ENCODE peak calls at places on chromosomes 13 and 19, in seven cellular contexts. Z, K, E, D, R, T and Y are unnamed samples.

GRCh38 chr13:103273825-103274224 is 207.6 kb upstream of the SLC10A2 start:
- DNase-seq in R (no peak), E (no peak), D (no peak), K (no peak), T (no peak), Z (no peak), Y (no peak)

GRCh38 chr13:60402022-60402421 is 5.0 kb downstream of the TDRD3 start:
- DNase-seq in E (no peak), T (no peak), Z (no peak), D (no peak), K (no peak), R (no peak), Y (no peak)

GRCh38 chr13:110913322-110913721 is 1.5 kb downstream of the ANKRD10 start:
- DNase-seq in T (peak; percentile 28), Z (no peak), R (no peak), E (no peak), K (no peak), D (no peak), Y (peak; percentile 46)

GRCh38 chr13:44652223-44652622 is 76.1 kb upstream of the TSC22D1 start:
- DNase-seq in E (no peak), T (no peak), Z (no peak), D (no peak), R (no peak), K (no peak), Y (no peak)

GRCh38 chr13:47168086-47168485 is 271.2 kb upstream of the HTR2A start:
- DNase-seq in R (no peak), Z (no peak), D (no peak), K (no peak), T (no peak), E (no peak), Y (no peak)

GRCh38 chr13:32381539-32381938 is 46.4 kb downstream of the N4BP2L1 start:
- DNase-seq in T (peak; percentile 49), K (no peak), R (peak; percentile 9), E (no peak), D (no peak), Z (peak; percentile 2), Y (no peak)

GRCh38 chr13:100673831-100674362 is 698 bp downstream of the TMTC4 start:
- DNase-seq in D (peak; percentile 34), Z (peak; percentile 28), T (peak; percentile 58), R (no peak), K (no peak), E (no peak), Y (peak; percentile 56)

GRCh38 chr19:1967087-1967608 is 26.2 kb downstream of the CSNK1G2 start:
- DNase-seq in E (no peak), T (no peak), D (no peak), K (no peak), R (no peak), Z (no peak), Y (no peak)

GRCh38 chr13:97347255-97347653 is 86.7 kb upstream of the RAP2A start:
- DNase-seq in T (no peak), D (no peak), R (no peak), Z (no peak), E (no peak), K (no peak), Y (no peak)

GRCh38 chr19:1616875-1617274 is 11.6 kb upstream of the UQCR11 start:
- DNase-seq in E (no peak), D (no peak), R (no peak), K (no peak), Z (no peak), T (no peak), Y (no peak)

GRCh38 chr13:70856706-70857105 is 748.5 kb upstream of the KLHL1 start:
- DNase-seq in T (no peak), Z (no peak), E (no peak), K (no peak), D (no peak), R (no peak), Y (peak; percentile 2)

GRCh38 chr19:48630289-48631036 is 6.7 kb downstream of the DBP start:
- DNase-seq in D (no peak), Z (no peak), R (no peak), K (no peak), E (peak; percentile 81), T (no peak), Y (no peak)

GRCh38 chr13:42177189-42177588 is 94.8 kb upstream of the AKAP11 start:
- DNase-seq in E (no peak), Z (no peak), T (no peak), R (no peak), K (no peak), D (no peak), Y (no peak)

GRCh38 chr13:42176286-42176685 is 95.7 kb upstream of the AKAP11 start:
- DNase-seq in T (no peak), K (no peak), Z (no peak), R (no peak), D (no peak), E (no peak), Y (no peak)

GRCh38 chr13:42181381-42181953 is 90.5 kb upstream of the AKAP11 start:
- DNase-seq in R (peak; percentile 11), T (no peak), E (no peak), K (no peak), Z (no peak), D (no peak), Y (no peak)
- TF ChIP-seq JUND in R (no peak), T (no peak), E (no peak), K (no peak), Z (no peak), D (no peak), Y (no peak)

DNA sequence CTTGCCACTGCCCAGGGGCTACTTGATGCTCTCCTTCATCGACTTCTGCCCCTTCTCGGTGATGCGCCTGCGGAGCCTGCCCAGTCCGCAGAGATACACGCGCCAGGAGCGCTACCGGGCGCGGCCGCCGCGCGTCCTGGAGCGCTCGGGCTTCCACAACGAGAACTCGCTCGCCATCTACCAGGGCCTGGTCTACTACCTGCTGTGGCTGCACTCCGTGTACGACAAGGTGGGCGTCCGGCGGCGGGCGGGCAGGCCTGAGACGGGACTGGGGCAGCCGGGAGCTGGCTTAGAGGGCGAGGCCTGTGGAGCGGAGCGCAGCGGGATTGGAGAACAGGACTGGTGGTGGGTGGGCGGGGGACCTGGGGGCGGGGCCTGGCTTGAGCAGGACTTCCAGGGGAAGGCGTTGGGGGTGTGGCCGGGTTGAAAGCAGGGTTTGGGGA is 12.7 kb upstream of the PSMD8 start:
- DNase-seq in D (peak; percentile 91), E (peak; percentile 91), R (peak; percentile 97), Z (peak; percentile 73), T (peak; percentile 66), K (no peak), Y (peak; percentile 65)
- TF ChIP-seq JUND in D (no peak), E (no peak), R (no peak), Z (no peak), T (no peak), K (no peak), Y (no peak)

DNA sequence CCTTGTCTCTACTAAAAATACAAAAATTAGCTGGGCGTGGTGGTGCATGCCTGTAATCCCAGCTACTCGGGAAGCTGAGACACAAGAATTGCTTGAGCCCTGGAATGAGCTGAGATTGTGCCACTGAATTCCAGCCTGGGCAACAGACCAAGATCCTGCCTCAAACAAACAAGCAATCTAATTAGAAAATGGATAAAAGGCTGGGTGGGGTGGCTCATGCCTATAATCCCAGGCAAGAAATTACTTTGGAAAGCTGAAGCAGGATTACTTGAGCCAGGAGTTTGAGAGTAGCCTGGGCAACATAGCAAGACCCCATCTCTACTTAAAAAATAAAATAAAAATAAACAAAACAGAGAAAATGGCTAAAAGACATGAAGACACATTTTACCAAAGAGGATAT is 77.0 kb downstream of the CAB39L start:
- DNase-seq in K (no peak), Z (no peak), R (no peak), T (no peak), E (no peak), D (no peak), Y (no peak)
- TF ChIP-seq JUND in K (no peak), Z (no peak), R (no peak), T (no peak), E (no peak), D (no peak), Y (no peak)

GRCh38 chr19:5829567-5830315 is 9.8 kb downstream of the FUT6 start:
- DNase-seq in Z (no peak), T (no peak), K (no peak), E (no peak), D (no peak), R (no peak), Y (no peak)

GRCh38 chr19:5827342-5827890 is 12.1 kb downstream of the FUT6 start:
- DNase-seq in E (no peak), R (no peak), T (no peak), Z (no peak), K (no peak), D (no peak), Y (no peak)

GRCh38 chr19:5827891-5828660 is 11.4 kb downstream of the FUT6 start:
- DNase-seq in Z (peak; percentile 88), T (peak; percentile 89), E (peak; percentile 97), R (peak; percentile 100), K (peak; percentile 38), D (peak; percentile 99), Y (no peak)

GRCh38 chr19:5826531-5827341 is 12.8 kb downstream of the FUT6 start:
- DNase-seq in R (peak; percentile 83), E (peak; percentile 74), T (peak; percentile 87), K (no peak), D (no peak), Z (peak; percentile 74), Y (peak; percentile 83)

DNA sequence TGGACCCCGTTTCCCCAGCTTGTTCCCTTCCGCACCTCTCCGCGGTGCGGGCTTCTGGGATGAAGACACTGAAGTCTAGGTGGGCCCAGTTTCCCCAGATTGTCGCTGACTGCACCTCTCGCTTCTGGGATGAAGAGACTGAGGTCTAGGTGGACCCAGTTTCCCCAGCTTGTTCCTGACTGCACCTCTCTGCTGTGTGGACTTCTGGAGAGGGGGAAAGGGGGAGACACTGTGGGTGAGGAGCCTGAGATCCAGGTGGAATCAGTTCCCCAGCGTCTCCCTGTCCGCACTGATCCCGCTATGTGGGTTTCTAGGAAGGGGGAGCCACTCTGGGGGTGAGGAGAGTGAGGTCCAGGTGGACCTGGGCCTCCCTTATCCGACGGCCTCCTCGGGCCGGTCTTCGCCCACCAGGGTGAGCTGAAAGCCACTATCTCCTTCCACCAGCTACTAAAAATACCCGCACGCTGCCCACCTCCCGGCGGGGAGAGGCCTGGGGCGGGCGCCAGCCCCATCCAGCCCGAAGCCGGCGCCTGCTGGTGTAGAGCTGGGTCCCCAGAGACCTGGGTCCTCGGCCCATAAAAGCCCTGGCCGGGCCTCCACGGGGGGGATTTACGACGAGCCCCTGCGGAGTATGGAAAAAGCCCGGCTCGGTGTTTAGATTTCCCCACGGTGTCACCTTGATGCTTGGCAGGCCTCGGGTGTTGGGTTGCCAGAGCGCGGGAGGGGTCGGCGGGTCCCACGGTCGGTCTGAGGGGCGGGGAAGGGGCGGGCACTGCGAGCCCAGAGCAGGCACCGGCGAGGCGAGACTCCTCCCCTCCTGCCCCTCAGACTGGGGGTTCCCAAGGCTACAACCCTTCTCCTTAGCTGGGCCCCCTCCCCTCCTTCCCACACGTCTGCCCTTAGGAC is 10.6 kb downstream of the FUT6 start:
- DNase-seq in K (no peak), R (peak; percentile 89), T (no peak), E (peak; percentile 70), Z (no peak), D (peak; percentile 50), Y (no peak)
- TF ChIP-seq JUND in K (no peak), R (no peak), T (no peak), E (no peak), Z (no peak), D (no peak), Y (no peak)